ENCODE peak calls at places on chromosomes 16 and 17, in nine cellular contexts. S, P, B, X, K, F, E, T and D are unnamed samples.

GRCh38 chr16:28042856-28043255 is 20.7 kb downstream of the GSG1L start:
- DNase-seq in E (no peak), F (no peak), K (no peak), S (no peak), X (no peak), B (no peak), P (no peak), T (no peak), D (no peak)

GRCh38 chr16:69711115-69711740 is 15.1 kb downstream of the NQO1 start:
- DNase-seq in B (peak), S (no peak), F (peak), E (peak), X (no peak), K (no peak), P (no peak), T (no peak), D (peak)

GRCh38 chr16:11190585-11191565 is 65.1 kb downstream of the SOCS1 start:
- DNase-seq in E (no peak), T (no peak), K (no peak), P (no peak), B (no peak), F (peak), S (no peak), X (no peak), D (no peak)

GRCh38 chr16:77462894-77463293 is 28.1 kb upstream of the ADAMTS18 start:
- DNase-seq in F (no peak), E (no peak), P (no peak), S (no peak), X (no peak), B (no peak), K (no peak), T (no peak), D (no peak)

GRCh38 chr17:36721560-36722120 is 120.3 kb downstream of the MRM1 start:
- DNase-seq in P (no peak), K (no peak), E (no peak), S (no peak), F (no peak), T (no peak), B (no peak), X (no peak), D (no peak)

GRCh38 chr17:27471321-27472269 is 15.3 kb downstream of the KSR1 start:
- DNase-seq in B (no peak), P (no peak), E (peak), F (peak), X (no peak), K (no peak), T (peak), S (no peak), D (no peak)

GRCh38 chr17:31296156-31296555 is 883 bp downstream of the OMG start:
- DNase-seq in P (no peak), X (no peak), F (no peak), K (no peak), B (no peak), T (no peak), E (no peak), S (no peak), D (no peak)

GRCh38 chr17:48054238-48055185 is 6.4 kb downstream of the NFE2L1 start:
- DNase-seq in B (peak), X (peak), T (no peak), F (no peak), E (peak), P (no peak), S (peak), K (peak), D (peak)

GRCh38 chr16:50267651-50268050 is 1.3 kb downstream of the ADCY7 start:
- DNase-seq in T (no peak), S (peak), B (no peak), F (no peak), P (no peak), X (no peak), K (no peak), E (no peak), D (no peak)

GRCh38 chr17:42632949-42633444 is 23.5 kb downstream of the TUBG1 start:
- DNase-seq in B (peak), K (no peak), F (no peak), T (no peak), E (no peak), X (no peak), P (no peak), S (no peak), D (no peak)

GRCh38 chr17:229130-229944 is 47.9 kb upstream of the DOC2B start:
- DNase-seq in T (no peak), E (peak), B (no peak), P (no peak), K (no peak), S (peak), X (peak), F (peak), D (no peak)

GRCh38 chr16:10984509-10984908 is 40.1 kb downstream of the CLEC16A start:
- DNase-seq in X (no peak), T (no peak), S (no peak), K (no peak), P (no peak), F (no peak), E (no peak), B (no peak), D (no peak)

GRCh38 chr17:40554646-40555295 is 10.5 kb downstream of the CCR7 start:
- DNase-seq in S (peak), E (no peak), F (no peak), X (no peak), P (no peak), K (no peak), T (no peak), B (no peak), D (no peak)